ENCODE peak calls at places on chromosomes 6 and 20, in seven cellular contexts. One of them, this sample, is unnamed.

GRCh38 chr6:124203812-124204167 is 400.1 kb downstream of the NKAIN2 start:
- DNase-seq in HFFc6: no peak
- DNase-seq in nephron progenitor cell: no peak
- DNase-seq in HL-60: no peak
- DNase-seq in lower leg skin: no peak
- DNase-seq in GM06990: no peak
- DNase-seq in heart right ventricle: no peak
- DNase-seq in this sample: no peak

GRCh38 chr6:112237644-112238043 is 16.7 kb downstream of the LAMA4 start:
- DNase-seq in HFFc6: no peak
- DNase-seq in nephron progenitor cell: no peak
- DNase-seq in HL-60: no peak
- DNase-seq in lower leg skin: no peak
- DNase-seq in GM06990: no peak
- DNase-seq in heart right ventricle: peak
- DNase-seq in this sample: no peak

GRCh38 chr6:106087548-106088325 is 1.6 kb downstream of the PRDM1 start:
- DNase-seq in HFFc6: peak
- DNase-seq in nephron progenitor cell: no peak
- DNase-seq in HL-60: peak
- DNase-seq in lower leg skin: no peak
- DNase-seq in GM06990: no peak
- DNase-seq in heart right ventricle: peak
- DNase-seq in this sample: no peak

GRCh38 chr6:170184324-170184723 is 106.6 kb downstream of the DLL1 start:
- DNase-seq in HFFc6: no peak
- DNase-seq in nephron progenitor cell: no peak
- DNase-seq in HL-60: no peak
- DNase-seq in lower leg skin: no peak
- DNase-seq in GM06990: no peak
- DNase-seq in heart right ventricle: no peak
- DNase-seq in this sample: no peak

GRCh38 chr20:43665466-43666176 is 1.3 kb upstream of the MYBL2 start:
- DNase-seq in HFFc6: peak
- DNase-seq in nephron progenitor cell: no peak
- DNase-seq in HL-60: no peak
- DNase-seq in lower leg skin: no peak
- DNase-seq in GM06990: no peak
- DNase-seq in heart right ventricle: no peak
- DNase-seq in this sample: peak

GRCh38 chr6:90298459-90299053 is 1.9 kb upstream of the BACH2 start:
- DNase-seq in HFFc6: no peak
- DNase-seq in nephron progenitor cell: no peak
- DNase-seq in HL-60: no peak
- DNase-seq in lower leg skin: no peak
- DNase-seq in GM06990: no peak
- DNase-seq in heart right ventricle: no peak
- DNase-seq in this sample: no peak

GRCh38 chr6:170130771-170131241 is 160.1 kb downstream of the DLL1 start:
- DNase-seq in HFFc6: no peak
- DNase-seq in nephron progenitor cell: no peak
- DNase-seq in HL-60: no peak
- DNase-seq in lower leg skin: peak
- DNase-seq in GM06990: no peak
- DNase-seq in heart right ventricle: no peak
- DNase-seq in this sample: peak

GRCh38 chr6:91812596-91813274 is 1225.9 kb upstream of the MAP3K7 start:
- DNase-seq in HFFc6: no peak
- DNase-seq in nephron progenitor cell: no peak
- DNase-seq in HL-60: no peak
- DNase-seq in lower leg skin: no peak
- DNase-seq in GM06990: no peak
- DNase-seq in heart right ventricle: no peak
- DNase-seq in this sample: no peak

GRCh38 chr20:40293740-40294139 is 395.3 kb downstream of the MAFB start:
- DNase-seq in HFFc6: no peak
- DNase-seq in nephron progenitor cell: no peak
- DNase-seq in HL-60: no peak
- DNase-seq in lower leg skin: no peak
- DNase-seq in GM06990: no peak
- DNase-seq in heart right ventricle: peak
- DNase-seq in this sample: no peak

GRCh38 chr6:111481836-111482235 is 1.2 kb downstream of the REV3L start:
- DNase-seq in HFFc6: no peak
- DNase-seq in nephron progenitor cell: no peak
- DNase-seq in HL-60: no peak
- DNase-seq in lower leg skin: no peak
- DNase-seq in GM06990: no peak
- DNase-seq in heart right ventricle: no peak
- DNase-seq in this sample: no peak

GRCh38 chr6:159038914-159039884 is 5.6 kb downstream of the TAGAP start:
- DNase-seq in HFFc6: peak
- DNase-seq in nephron progenitor cell: no peak
- DNase-seq in HL-60: peak
- DNase-seq in lower leg skin: no peak
- DNase-seq in GM06990: peak
- DNase-seq in heart right ventricle: no peak
- DNase-seq in this sample: no peak

GRCh38 chr6:4291453-4292403 is 156.4 kb upstream of the ECI2 start:
- DNase-seq in HFFc6: peak
- DNase-seq in nephron progenitor cell: no peak
- DNase-seq in HL-60: no peak
- DNase-seq in lower leg skin: no peak
- DNase-seq in GM06990: no peak
- DNase-seq in heart right ventricle: no peak
- DNase-seq in this sample: no peak

GRCh38 chr6:33112148-33112547 is 36.4 kb downstream of the HLA-DPB1 start:
- DNase-seq in HFFc6: peak
- DNase-seq in nephron progenitor cell: no peak
- DNase-seq in HL-60: no peak
- DNase-seq in lower leg skin: no peak
- DNase-seq in GM06990: peak
- DNase-seq in heart right ventricle: peak
- DNase-seq in this sample: no peak

GRCh38 chr20:17722493-17723300 is 22.9 kb downstream of the BANF2 start:
- DNase-seq in HFFc6: no peak
- DNase-seq in nephron progenitor cell: no peak
- DNase-seq in HL-60: no peak
- DNase-seq in lower leg skin: no peak
- DNase-seq in GM06990: no peak
- DNase-seq in heart right ventricle: no peak
- DNase-seq in this sample: peak

GRCh38 chr20:17725094-17725835 is 25.5 kb downstream of the BANF2 start:
- DNase-seq in HFFc6: no peak
- DNase-seq in nephron progenitor cell: no peak
- DNase-seq in HL-60: no peak
- DNase-seq in lower leg skin: no peak
- DNase-seq in GM06990: no peak
- DNase-seq in heart right ventricle: no peak
- DNase-seq in this sample: peak

GRCh38 chr20:17723301-17723691 is 23.5 kb downstream of the BANF2 start:
- DNase-seq in HFFc6: no peak
- DNase-seq in nephron progenitor cell: no peak
- DNase-seq in HL-60: no peak
- DNase-seq in lower leg skin: no peak
- DNase-seq in GM06990: no peak
- DNase-seq in heart right ventricle: no peak
- DNase-seq in this sample: no peak

GRCh38 chr20:17720755-17721154 is 21.0 kb downstream of the BANF2 start:
- DNase-seq in HFFc6: no peak
- DNase-seq in nephron progenitor cell: no peak
- DNase-seq in HL-60: no peak
- DNase-seq in lower leg skin: no peak
- DNase-seq in GM06990: no peak
- DNase-seq in heart right ventricle: no peak
- DNase-seq in this sample: peak

GRCh38 chr20:17721802-17722486 is 22.2 kb downstream of the BANF2 start:
- DNase-seq in HFFc6: no peak
- DNase-seq in nephron progenitor cell: no peak
- DNase-seq in HL-60: no peak
- DNase-seq in lower leg skin: no peak
- DNase-seq in GM06990: no peak
- DNase-seq in heart right ventricle: no peak
- DNase-seq in this sample: peak
- TF ChIP-seq CTCF in HFFc6: peak
- TF ChIP-seq CTCF in nephron progenitor cell: no peak
- TF ChIP-seq CTCF in HL-60: no peak
- TF ChIP-seq CTCF in lower leg skin: no peak
- TF ChIP-seq CTCF in GM06990: no peak
- TF ChIP-seq CTCF in heart right ventricle: no peak
- TF ChIP-seq CTCF in this sample: peak

GRCh38 chr6:149896491-149896890 is 1.4 kb downstream of the RAET1E start:
- DNase-seq in HFFc6: peak
- DNase-seq in nephron progenitor cell: no peak
- DNase-seq in HL-60: no peak
- DNase-seq in lower leg skin: peak
- DNase-seq in GM06990: no peak
- DNase-seq in heart right ventricle: no peak
- DNase-seq in this sample: no peak

GRCh38 chr6:149898966-149899365 is 1.1 kb upstream of the RAET1E start:
- DNase-seq in HFFc6: no peak
- DNase-seq in nephron progenitor cell: no peak
- DNase-seq in HL-60: no peak
- DNase-seq in lower leg skin: peak
- DNase-seq in GM06990: no peak
- DNase-seq in heart right ventricle: no peak
- DNase-seq in this sample: no peak

GRCh38 chr6:149897015-149897697 is 757 bp downstream of the RAET1E start:
- DNase-seq in HFFc6: peak
- DNase-seq in nephron progenitor cell: no peak
- DNase-seq in HL-60: no peak
- DNase-seq in lower leg skin: peak
- DNase-seq in GM06990: no peak
- DNase-seq in heart right ventricle: peak
- DNase-seq in this sample: no peak

GRCh38 chr6:149899486-149899885 is 1.6 kb upstream of the RAET1E start:
- DNase-seq in HFFc6: no peak
- DNase-seq in nephron progenitor cell: no peak
- DNase-seq in HL-60: no peak
- DNase-seq in lower leg skin: peak
- DNase-seq in GM06990: no peak
- DNase-seq in heart right ventricle: no peak
- DNase-seq in this sample: no peak

DNA sequence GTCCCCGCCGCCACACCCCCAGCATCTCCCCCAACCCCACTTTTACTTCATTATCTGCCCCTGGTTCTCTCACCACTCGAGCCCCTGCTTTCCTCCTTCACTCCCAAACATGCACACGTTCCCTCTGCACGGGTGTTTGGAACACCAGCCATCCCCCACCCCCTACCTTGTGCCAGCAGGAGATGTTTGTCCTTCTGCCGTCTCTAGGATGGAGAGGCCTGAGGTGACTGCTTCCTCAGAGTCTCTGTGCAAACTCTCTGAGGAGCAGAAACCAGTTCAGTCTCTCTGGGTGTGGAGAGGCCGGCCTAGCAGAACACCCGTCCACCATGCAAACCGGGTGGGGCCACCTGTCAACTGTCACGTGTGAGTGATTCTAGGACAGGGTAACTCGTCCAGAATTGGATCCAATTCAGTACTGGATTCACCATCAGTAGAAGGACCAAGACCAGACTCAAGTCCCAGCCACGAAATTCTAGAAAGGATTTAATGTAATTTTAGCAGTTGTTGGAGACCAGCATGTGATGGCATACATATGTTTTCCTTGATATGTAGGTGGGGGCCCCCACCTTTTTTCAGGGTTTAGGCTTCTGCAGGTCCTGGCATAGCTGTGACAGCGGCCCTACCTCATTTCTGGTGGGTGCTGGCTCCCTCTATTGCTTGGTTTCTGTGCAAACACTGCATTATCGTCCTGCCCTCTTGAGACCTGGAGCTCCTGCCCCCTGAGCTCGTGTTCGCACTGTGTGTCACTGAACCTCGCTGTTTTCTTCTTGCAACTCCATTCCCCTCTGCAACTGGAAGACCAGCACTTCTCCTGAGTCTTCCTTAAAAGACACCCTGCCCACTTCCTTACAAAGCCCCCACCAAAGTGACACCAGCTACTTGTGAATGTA is at the start of gene RAET1E:
- DNase-seq in HFFc6: no peak
- DNase-seq in nephron progenitor cell: no peak
- DNase-seq in HL-60: no peak
- DNase-seq in lower leg skin: peak
- DNase-seq in GM06990: no peak
- DNase-seq in heart right ventricle: no peak
- DNase-seq in this sample: no peak
- TF ChIP-seq CTCF in HFFc6: no peak
- TF ChIP-seq CTCF in nephron progenitor cell: no peak
- TF ChIP-seq CTCF in HL-60: no peak
- TF ChIP-seq CTCF in lower leg skin: no peak
- TF ChIP-seq CTCF in GM06990: no peak
- TF ChIP-seq CTCF in heart right ventricle: no peak
- TF ChIP-seq CTCF in this sample: peak

GRCh38 chr6:5746392-5747140 is 260.2 kb downstream of the NRN1 start:
- DNase-seq in HFFc6: no peak
- DNase-seq in nephron progenitor cell: peak
- DNase-seq in HL-60: no peak
- DNase-seq in lower leg skin: no peak
- DNase-seq in GM06990: no peak
- DNase-seq in heart right ventricle: no peak
- DNase-seq in this sample: no peak
- TF ChIP-seq CTCF in HFFc6: peak
- TF ChIP-seq CTCF in nephron progenitor cell: no peak
- TF ChIP-seq CTCF in HL-60: no peak
- TF ChIP-seq CTCF in lower leg skin: no peak
- TF ChIP-seq CTCF in GM06990: peak
- TF ChIP-seq CTCF in heart right ventricle: no peak
- TF ChIP-seq CTCF in this sample: peak

GRCh38 chr20:3689978-3690377 is 8.2 kb upstream of the ADAM33 start:
- DNase-seq in HFFc6: no peak
- DNase-seq in nephron progenitor cell: no peak
- DNase-seq in HL-60: no peak
- DNase-seq in lower leg skin: no peak
- DNase-seq in GM06990: no peak
- DNase-seq in heart right ventricle: no peak
- DNase-seq in this sample: no peak

GRCh38 chr20:3685341-3685740 is 3.5 kb upstream of the ADAM33 start:
- DNase-seq in HFFc6: no peak
- DNase-seq in nephron progenitor cell: no peak
- DNase-seq in HL-60: no peak
- DNase-seq in lower leg skin: no peak
- DNase-seq in GM06990: no peak
- DNase-seq in heart right ventricle: no peak
- DNase-seq in this sample: no peak

GRCh38 chr20:3690413-3690812 is 8.6 kb upstream of the ADAM33 start:
- DNase-seq in HFFc6: no peak
- DNase-seq in nephron progenitor cell: no peak
- DNase-seq in HL-60: no peak
- DNase-seq in lower leg skin: no peak
- DNase-seq in GM06990: no peak
- DNase-seq in heart right ventricle: no peak
- DNase-seq in this sample: no peak

GRCh38 chr20:3687655-3688054 is 5.8 kb upstream of the ADAM33 start:
- DNase-seq in HFFc6: peak
- DNase-seq in nephron progenitor cell: no peak
- DNase-seq in HL-60: no peak
- DNase-seq in lower leg skin: no peak
- DNase-seq in GM06990: no peak
- DNase-seq in heart right ventricle: peak
- DNase-seq in this sample: no peak

GRCh38 chr20:3686867-3687321 is 5.1 kb upstream of the ADAM33 start:
- DNase-seq in HFFc6: peak
- DNase-seq in nephron progenitor cell: no peak
- DNase-seq in HL-60: no peak
- DNase-seq in lower leg skin: peak
- DNase-seq in GM06990: no peak
- DNase-seq in heart right ventricle: peak
- DNase-seq in this sample: no peak
- TF ChIP-seq CTCF in HFFc6: no peak
- TF ChIP-seq CTCF in nephron progenitor cell: no peak
- TF ChIP-seq CTCF in HL-60: no peak
- TF ChIP-seq CTCF in lower leg skin: no peak
- TF ChIP-seq CTCF in GM06990: no peak
- TF ChIP-seq CTCF in heart right ventricle: no peak
- TF ChIP-seq CTCF in this sample: no peak